ENCODE peak calls at places on chromosomes 11 and 22, in five cellular contexts. A, F, H, E and Y are unnamed samples.

GRCh38 chr11:124633355-124633754 is 10.7 kb downstream of the TBRG1 start:
- DNase-seq in H (no peak), E (no peak), F (no peak), A (no peak), Y (no peak)

GRCh38 chr22:41575533-41575932 is 14.1 kb downstream of the PMM1 start:
- DNase-seq in F (no peak), H (no peak), E (no peak), A (no peak), Y (no peak)

GRCh38 chr11:78202733-78203167 is 14.0 kb downstream of the USP35 start:
- DNase-seq in F (no peak), H (no peak), A (no peak), E (no peak), Y (no peak)

GRCh38 chr11:103947566-103947919 is 88.9 kb upstream of the DDI1 start:
- DNase-seq in H (no peak), F (no peak), E (no peak), A (no peak), Y (no peak)

GRCh38 chr22:33710326-33710725 is 209.9 kb downstream of the LARGE1 start:
- DNase-seq in F (no peak), H (no peak), A (no peak), E (no peak), Y (no peak)

GRCh38 chr22:19965771-19966709 is 24.4 kb upstream of the TXNRD2 start:
- DNase-seq in E (no peak), F (no peak), A (peak; percentile 37), H (no peak), Y (no peak)

GRCh38 chr11:76857776-76858461 is 2.8 kb upstream of the ACER3 start:
- DNase-seq in E (no peak), A (no peak), H (no peak), F (no peak), Y (no peak)

GRCh38 chr11:73359341-73359740 is 16.9 kb upstream of the RELT start:
- DNase-seq in A (no peak), F (no peak), H (no peak), E (no peak), Y (no peak)

GRCh38 chr11:62574363-62575057 is 819 bp upstream of the EEF1G start:
- DNase-seq in F (no peak), A (no peak), H (no peak), E (no peak), Y (no peak)

GRCh38 chr11:7635137-7635536 is 38.2 kb downstream of the CYB5R2 start:
- DNase-seq in A (no peak), H (no peak), F (no peak), E (no peak), Y (no peak)

GRCh38 chr11:61332266-61332822 is 561 bp downstream of the DDB1 start:
- DNase-seq in F (no peak), A (no peak), E (no peak), H (no peak), Y (no peak)

GRCh38 chr22:22752199-22752555 is 107.8 kb downstream of the GGTLC2 start:
- DNase-seq in E (no peak), A (no peak), H (no peak), F (no peak), Y (no peak)

GRCh38 chr11:4480577-4481539 is 1.6 kb upstream of the OR52K1 start:
- DNase-seq in F (no peak), E (no peak), A (no peak), H (no peak), Y (no peak)

GRCh38 chr11:60942970-60943565 is 8.9 kb downstream of the SLC15A3 start:
- DNase-seq in A (peak; percentile 91), E (no peak), F (peak; percentile 15), H (no peak), Y (no peak)

GRCh38 chr11:67468509-67468834 is 579 bp downstream of the TMEM134 start:
- DNase-seq in F (no peak), H (no peak), E (no peak), A (peak; percentile 13), Y (no peak)